ENCODE peak calls at places on chromosomes 4 and X, in four cellular contexts. One of them, this sample, is unnamed.
A peak's percentile ranks its signal among the peaks of the same experiment; 100 is the strongest.

GRCh38 chrX:71163010-71163409 is 18.4 kb downstream of the NLGN3 start:
- DNase-seq in HL-60: no peak
- DNase-seq in pancreas: no peak
- DNase-seq in colonic mucosa: no peak
- DNase-seq in this sample: no peak

GRCh38 chr4:66943117-66943516 is 602.2 kb downstream of the CENPC start:
- DNase-seq in HL-60: no peak
- DNase-seq in pancreas: no peak
- DNase-seq in colonic mucosa: no peak
- DNase-seq in this sample: peak; percentile 20

GRCh38 chrX:12794654-12795053 is 3.4 kb downstream of the PRPS2 start:
- DNase-seq in HL-60: no peak
- DNase-seq in pancreas: no peak
- DNase-seq in colonic mucosa: no peak
- DNase-seq in this sample: no peak

GRCh38 chrX:41145920-41146608 is 60.8 kb downstream of the USP9X start:
- DNase-seq in HL-60: peak; percentile 7
- DNase-seq in pancreas: no peak
- DNase-seq in colonic mucosa: no peak
- DNase-seq in this sample: no peak

GRCh38 chrX:57265126-57265525 is 21.4 kb upstream of the FAAH2 start:
- DNase-seq in HL-60: no peak
- DNase-seq in pancreas: no peak
- DNase-seq in colonic mucosa: no peak
- DNase-seq in this sample: no peak

GRCh38 chrX:43676960-43677582 is 21.0 kb downstream of the MAOA start:
- DNase-seq in HL-60: no peak
- DNase-seq in pancreas: no peak
- DNase-seq in colonic mucosa: no peak
- DNase-seq in this sample: no peak

GRCh38 chr4:165006457-165006856 is 25.3 kb upstream of the TRIM60 start:
- DNase-seq in HL-60: no peak
- DNase-seq in pancreas: no peak
- DNase-seq in colonic mucosa: no peak
- DNase-seq in this sample: no peak

GRCh38 chr4:180057891-180058643 is 2185.1 kb upstream of the TENM3 start:
- DNase-seq in HL-60: peak; percentile 29
- DNase-seq in pancreas: peak; percentile 78
- DNase-seq in colonic mucosa: peak; percentile 42
- DNase-seq in this sample: no peak

GRCh38 chr4:55008166-55009056 is 117.0 kb downstream of the KDR start:
- DNase-seq in HL-60: peak; percentile 9
- DNase-seq in pancreas: no peak
- DNase-seq in colonic mucosa: no peak
- DNase-seq in this sample: no peak

GRCh38 chr4:160510925-160511324 is 1408.0 kb downstream of the RAPGEF2 start:
- DNase-seq in HL-60: no peak
- DNase-seq in pancreas: no peak
- DNase-seq in colonic mucosa: no peak
- DNase-seq in this sample: no peak

GRCh38 chr4:56130609-56131150 is 181.9 kb downstream of the CEP135 start:
- DNase-seq in HL-60: no peak
- DNase-seq in pancreas: no peak
- DNase-seq in colonic mucosa: no peak
- DNase-seq in this sample: no peak

GRCh38 chr4:98950925-98951324 is 22.0 kb upstream of the EIF4E start:
- DNase-seq in HL-60: no peak
- DNase-seq in pancreas: no peak
- DNase-seq in colonic mucosa: no peak
- DNase-seq in this sample: no peak

GRCh38 chr4:143743591-143743990 is 43.1 kb upstream of the FREM3 start:
- DNase-seq in HL-60: no peak
- DNase-seq in pancreas: no peak
- DNase-seq in colonic mucosa: no peak
- DNase-seq in this sample: no peak

GRCh38 chr4:143745874-143746273 is 45.4 kb upstream of the FREM3 start:
- DNase-seq in HL-60: no peak
- DNase-seq in pancreas: no peak
- DNase-seq in colonic mucosa: no peak
- DNase-seq in this sample: no peak

GRCh38 chr4:143742834-143743233 is 42.4 kb upstream of the FREM3 start:
- DNase-seq in HL-60: no peak
- DNase-seq in pancreas: no peak
- DNase-seq in colonic mucosa: no peak
- DNase-seq in this sample: no peak
- H3K27ac ChIP-seq in HL-60: no peak overlapping the region
- H3K27ac ChIP-seq in pancreas: no peak overlapping the region
- H3K27ac ChIP-seq in colonic mucosa: no peak overlapping the region
- H3K27ac ChIP-seq in this sample: no peak overlapping the region

GRCh38 chr4:158810487-158811215 is 41.8 kb downstream of the FNIP2 start:
- DNase-seq in HL-60: no peak
- DNase-seq in pancreas: no peak
- DNase-seq in colonic mucosa: peak; percentile 72
- DNase-seq in this sample: no peak

GRCh38 chr4:158812543-158812942 is 43.7 kb downstream of the FNIP2 start:
- DNase-seq in HL-60: no peak
- DNase-seq in pancreas: no peak
- DNase-seq in colonic mucosa: no peak
- DNase-seq in this sample: no peak

GRCh38 chr4:158811216-158811540 is 42.4 kb downstream of the FNIP2 start:
- DNase-seq in HL-60: no peak
- DNase-seq in pancreas: no peak
- DNase-seq in colonic mucosa: no peak
- DNase-seq in this sample: no peak

GRCh38 chr4:158812133-158812532 is 43.3 kb downstream of the FNIP2 start:
- DNase-seq in HL-60: no peak
- DNase-seq in pancreas: no peak
- DNase-seq in colonic mucosa: no peak
- DNase-seq in this sample: no peak

DNA sequence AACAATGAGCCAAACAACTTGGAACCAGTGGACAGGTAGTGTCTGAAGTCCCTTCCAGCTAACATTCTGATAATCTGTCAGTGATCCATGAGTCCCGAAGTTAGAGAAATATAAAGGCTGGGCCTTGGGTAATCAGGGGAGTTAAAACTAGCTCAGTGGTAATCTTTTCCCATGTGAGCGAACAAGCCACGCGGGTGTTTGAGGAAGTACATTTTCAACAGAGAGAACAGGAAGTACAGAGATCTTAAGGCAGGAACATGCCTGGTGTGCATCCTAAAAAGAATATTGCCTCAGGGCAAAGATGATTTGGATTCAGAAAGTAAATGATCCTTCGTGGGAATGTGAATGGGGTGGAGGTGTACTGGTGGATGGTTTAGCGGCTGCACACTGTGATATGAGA is 42.9 kb downstream of the FNIP2 start:
- DNase-seq in HL-60: peak; percentile 81
- DNase-seq in pancreas: no peak
- DNase-seq in colonic mucosa: peak; percentile 55
- DNase-seq in this sample: no peak
- H3K27ac ChIP-seq in HL-60: peak overlapping the region; percentile 69
- H3K27ac ChIP-seq in pancreas: no peak overlapping the region
- H3K27ac ChIP-seq in colonic mucosa: peak overlapping the region; percentile 83
- H3K27ac ChIP-seq in this sample: peak overlapping the region; percentile 60

GRCh38 chr4:8341691-8342090 is 72.1 kb downstream of the HTRA3 start:
- DNase-seq in HL-60: no peak
- DNase-seq in pancreas: no peak
- DNase-seq in colonic mucosa: no peak
- DNase-seq in this sample: no peak
- H3K27ac ChIP-seq in HL-60: no peak overlapping the region
- H3K27ac ChIP-seq in pancreas: no peak overlapping the region
- H3K27ac ChIP-seq in colonic mucosa: no peak overlapping the region
- H3K27ac ChIP-seq in this sample: peak overlapping the region; percentile 70

GRCh38 chr4:100086766-100087431 is 103.4 kb downstream of the DDIT4L start:
- DNase-seq in HL-60: no peak
- DNase-seq in pancreas: no peak
- DNase-seq in colonic mucosa: no peak
- DNase-seq in this sample: no peak
- H3K27ac ChIP-seq in HL-60: no peak overlapping the region
- H3K27ac ChIP-seq in pancreas: no peak overlapping the region
- H3K27ac ChIP-seq in colonic mucosa: no peak overlapping the region
- H3K27ac ChIP-seq in this sample: no peak overlapping the region

GRCh38 chrX:124239324-124239723 is 93.1 kb upstream of the TEX13D start:
- DNase-seq in HL-60: no peak
- DNase-seq in pancreas: no peak
- DNase-seq in colonic mucosa: no peak
- DNase-seq in this sample: no peak
- H3K27ac ChIP-seq in HL-60: no peak overlapping the region
- H3K27ac ChIP-seq in pancreas: no peak overlapping the region
- H3K27ac ChIP-seq in colonic mucosa: no peak overlapping the region
- H3K27ac ChIP-seq in this sample: no peak overlapping the region

GRCh38 chrX:129843209-129843458 is 552 bp downstream of the ZDHHC9 start:
- DNase-seq in HL-60: no peak
- DNase-seq in pancreas: no peak
- DNase-seq in colonic mucosa: no peak
- DNase-seq in this sample: no peak
- H3K27ac ChIP-seq in HL-60: no peak overlapping the region
- H3K27ac ChIP-seq in pancreas: peak overlapping the region; percentile 45
- H3K27ac ChIP-seq in colonic mucosa: peak overlapping the region; percentile 69
- H3K27ac ChIP-seq in this sample: peak overlapping the region; percentile 79

GRCh38 chrX:153477901-153478300 is 7.5 kb upstream of the HAUS7 start:
- DNase-seq in HL-60: no peak
- DNase-seq in pancreas: no peak
- DNase-seq in colonic mucosa: no peak
- DNase-seq in this sample: no peak
- H3K27ac ChIP-seq in HL-60: no peak overlapping the region
- H3K27ac ChIP-seq in pancreas: no peak overlapping the region
- H3K27ac ChIP-seq in colonic mucosa: no peak overlapping the region
- H3K27ac ChIP-seq in this sample: no peak overlapping the region

GRCh38 chr4:88724406-88724805 is 26.8 kb upstream of the NAP1L5 start:
- DNase-seq in HL-60: no peak
- DNase-seq in pancreas: no peak
- DNase-seq in colonic mucosa: no peak
- DNase-seq in this sample: no peak
- H3K27ac ChIP-seq in HL-60: no peak overlapping the region
- H3K27ac ChIP-seq in pancreas: no peak overlapping the region
- H3K27ac ChIP-seq in colonic mucosa: no peak overlapping the region
- H3K27ac ChIP-seq in this sample: no peak overlapping the region

DNA sequence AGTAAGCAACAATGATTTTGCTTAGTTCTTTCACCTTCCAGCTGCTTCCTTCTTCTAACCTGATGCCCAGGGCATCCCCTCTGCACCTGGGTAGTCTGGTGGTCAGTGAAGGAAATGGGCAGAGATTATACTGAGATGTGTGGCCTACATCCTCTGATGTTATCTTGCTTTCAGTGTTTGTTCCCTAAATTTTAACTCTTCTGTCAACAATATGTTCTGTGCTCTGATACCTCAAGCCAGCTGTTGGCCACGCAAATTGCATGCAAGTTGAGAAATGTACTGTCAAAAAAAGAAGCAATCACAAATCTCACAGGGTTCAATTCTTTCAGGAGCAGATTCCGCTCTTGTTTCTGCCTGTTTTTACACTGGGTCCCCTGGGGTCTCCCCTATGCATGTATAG is 73.8 kb downstream of the FBXW7 start:
- DNase-seq in HL-60: peak; percentile 54
- DNase-seq in pancreas: no peak
- DNase-seq in colonic mucosa: no peak
- DNase-seq in this sample: no peak
- H3K27ac ChIP-seq in HL-60: no peak overlapping the region
- H3K27ac ChIP-seq in pancreas: no peak overlapping the region
- H3K27ac ChIP-seq in colonic mucosa: no peak overlapping the region
- H3K27ac ChIP-seq in this sample: no peak overlapping the region

GRCh38 chr4:187004628-187005027 is 281.0 kb upstream of the FAT1 start:
- DNase-seq in HL-60: no peak
- DNase-seq in pancreas: no peak
- DNase-seq in colonic mucosa: no peak
- DNase-seq in this sample: no peak

GRCh38 chr4:187006189-187006618 is 282.5 kb upstream of the FAT1 start:
- DNase-seq in HL-60: no peak
- DNase-seq in pancreas: no peak
- DNase-seq in colonic mucosa: no peak
- DNase-seq in this sample: no peak

GRCh38 chr4:186999676-187000075 is 276.0 kb upstream of the FAT1 start:
- DNase-seq in HL-60: no peak
- DNase-seq in pancreas: no peak
- DNase-seq in colonic mucosa: no peak
- DNase-seq in this sample: no peak

GRCh38 chr4:187000281-187000680 is 276.6 kb upstream of the FAT1 start:
- DNase-seq in HL-60: no peak
- DNase-seq in pancreas: no peak
- DNase-seq in colonic mucosa: no peak
- DNase-seq in this sample: no peak
- H3K27ac ChIP-seq in HL-60: no peak overlapping the region
- H3K27ac ChIP-seq in pancreas: no peak overlapping the region
- H3K27ac ChIP-seq in colonic mucosa: no peak overlapping the region
- H3K27ac ChIP-seq in this sample: no peak overlapping the region

This sample was measured in substantia nigra.